ENCODE peak calls at places on chromosomes 4 and X, in five cellular contexts. T is H9, W is H1, J is mesenchymal stem cell, M is trophoblast cell. C is an unnamed sample.

GRCh38 chrX:72079607-72080006 is 52.1 kb downstream of the RTL5 start:
- DNase-seq in T (no peak), W (no peak), J (peak), M (no peak), C (no peak)

GRCh38 chr4:173777921-173778320 is 247.9 kb upstream of the HAND2 start:
- DNase-seq in T (no peak), W (no peak), J (no peak), M (no peak), C (no peak)

GRCh38 chrX:141838016-141838415 is at the start of gene MAGEC3:
- DNase-seq in T (no peak), W (no peak), J (no peak), M (no peak), C (no peak)

GRCh38 chr4:106315476-106315967 is 487 bp downstream of the TBCK start:
- DNase-seq in T (no peak), W (no peak), J (peak), M (peak), C (no peak)

GRCh38 chr4:147837435-147837834 is 105.5 kb downstream of the ARHGAP10 start:
- DNase-seq in T (no peak), W (no peak), J (peak), M (no peak), C (no peak)

GRCh38 chr4:151799417-151800030 is 38.7 kb upstream of the GATB start:
- DNase-seq in T (no peak), W (no peak), J (no peak), M (no peak), C (no peak)

GRCh38 chr4:170198742-170199141 is 109.0 kb upstream of the AADAT start:
- DNase-seq in T (no peak), W (no peak), J (peak), M (no peak), C (no peak)

GRCh38 chrX:58025979-58026378 is 115.7 kb upstream of the ZXDA start:
- DNase-seq in T (no peak), W (no peak), J (peak), M (no peak), C (no peak)

GRCh38 chr4:76341063-76341462 is 34.5 kb downstream of the STBD1 start:
- DNase-seq in T (no peak), W (no peak), J (peak), M (no peak), C (no peak)

GRCh38 chr4:158350161-158350560 is 139.9 kb downstream of the TMEM144 start:
- DNase-seq in T (no peak), W (no peak), J (no peak), M (no peak), C (no peak)
- H2BK12ac ChIP-seq in T (no peak), W (no peak), J (no peak), M (no peak), C (no peak)

GRCh38 chrX:10174051-10174450 is 17.3 kb downstream of the CLCN4 start:
- DNase-seq in T (no peak), W (no peak), J (no peak), M (no peak), C (no peak)
- H2AK5ac ChIP-seq in T (no peak), W (peak), J (peak), M (no peak), C (peak)

GRCh38 chr4:127049506-127049905 is 583.3 kb upstream of the INTU start:
- DNase-seq in T (no peak), W (no peak), J (peak), M (no peak), C (no peak)
- H2BK12ac ChIP-seq in T (no peak), W (no peak), J (no peak), M (no peak), C (no peak)

GRCh38 chr4:7803992-7804758 is 135.5 kb downstream of the AFAP1 start:
- DNase-seq in T (peak), W (peak), J (peak), M (peak), C (peak)
- H2AK5ac ChIP-seq in T (no peak), W (no peak), J (peak), M (no peak), C (no peak)

C was measured in neuronal stem cell.